ENCODE peak calls at places on chromosomes 5 and 9, in seven cellular contexts. K is body of pancreas, W is epithelial cell of esophagus, N is ovary, F is fibroblast of mammary gland, P is adrenal gland, S is transverse colon. J is an unnamed sample.

GRCh38 chr5:2124434-2124833 is 241.7 kb upstream of the IRX4 start:
- DNase-seq in K (no peak), W (no peak), N (no peak), F (no peak), P (no peak), S (no peak), J (no peak)

GRCh38 chr5:6307304-6307703 is 71.0 kb downstream of the MED10 start:
- DNase-seq in K (peak; percentile 55), W (no peak), N (no peak), F (no peak), P (no peak), S (no peak), J (no peak)

GRCh38 chr9:81032831-81033230 is 656.5 kb downstream of the TLE1 start:
- DNase-seq in K (no peak), W (no peak), N (no peak), F (peak; percentile 32), P (no peak), S (no peak), J (peak; percentile 87)

GRCh38 chr5:59744531-59744992 is 149.0 kb downstream of the PDE4D start:
- DNase-seq in K (no peak), W (peak; percentile 82), N (no peak), F (peak; percentile 75), P (no peak), S (no peak), J (peak; percentile 34)

GRCh38 chr5:74850016-74850415 is 16.2 kb downstream of the FAM169A start:
- DNase-seq in K (no peak), W (no peak), N (no peak), F (no peak), P (no peak), S (no peak), J (no peak)

GRCh38 chr9:121887553-121888437 is 205.3 kb downstream of the TTLL11 start:
- DNase-seq in K (no peak), W (no peak), N (no peak), F (peak; percentile 53), P (no peak), S (no peak), J (no peak)

GRCh38 chr5:81825237-81825636 is 74.3 kb upstream of the SSBP2 start:
- DNase-seq in K (peak; percentile 56), W (peak; percentile 70), N (no peak), F (peak; percentile 93), P (peak; percentile 35), S (peak; percentile 20), J (peak; percentile 28)

GRCh38 chr9:19828586-19828985 is 39.7 kb upstream of the SLC24A2 start:
- DNase-seq in K (no peak), W (no peak), N (no peak), F (no peak), P (no peak), S (no peak), J (no peak)

GRCh38 chr5:5612096-5612495 is 189.6 kb downstream of the ICE1 start:
- DNase-seq in K (no peak), W (no peak), N (no peak), F (no peak), P (no peak), S (no peak), J (no peak)

GRCh38 chr9:21533597-21533996 is 51.5 kb upstream of the IFNE start:
- DNase-seq in K (no peak), W (no peak), N (no peak), F (no peak), P (no peak), S (no peak), J (no peak)

GRCh38 chr9:79857188-79857587 is 285.4 kb downstream of the TLE4 start:
- DNase-seq in K (no peak), W (no peak), N (no peak), F (no peak), P (no peak), S (no peak), J (no peak)

GRCh38 chr5:13659391-13659790 is 285.1 kb downstream of the DNAH5 start:
- DNase-seq in K (no peak), W (peak; percentile 13), N (no peak), F (peak; percentile 12), P (no peak), S (no peak), J (no peak)

GRCh38 chr9:136403538-136403914 is 3.6 kb upstream of the SNAPC4 start:
- DNase-seq in K (no peak), W (no peak), N (no peak), F (no peak), P (no peak), S (no peak), J (no peak)

GRCh38 chr5:181043285-181044092 is 3.4 kb downstream of the BTNL9 start:
- DNase-seq in K (no peak), W (no peak), N (no peak), F (no peak), P (no peak), S (no peak), J (no peak)

GRCh38 chr9:34547960-34548603 is 25.3 kb upstream of the ENHO start:
- DNase-seq in K (peak; percentile 91), W (peak; percentile 61), N (peak; percentile 64), F (peak; percentile 47), P (peak; percentile 72), S (peak; percentile 70), J (peak; percentile 61)

GRCh38 chr9:121141706-121142105 is 60.0 kb downstream of the RAB14 start:
- DNase-seq in K (no peak), W (no peak), N (no peak), F (no peak), P (no peak), S (no peak), J (no peak)

GRCh38 chr5:123875444-123876264 is 363.7 kb downstream of the CSNK1G3 start:
- DNase-seq in K (peak; percentile 36), W (no peak), N (no peak), F (no peak), P (no peak), S (peak; percentile 14), J (no peak)

GRCh38 chr9:94160594-94161501 is 76.6 kb downstream of the PTPDC1 start:
- DNase-seq in K (no peak), W (peak; percentile 21), N (no peak), F (no peak), P (no peak), S (no peak), J (no peak)
- TF ChIP-seq CTCF in K (no peak), W (no peak), N (no peak), F (peak; percentile 17), P (no peak), S (no peak), J (no peak)

GRCh38 chr9:128684065-128684324 is 5.0 kb upstream of the SET start:
- DNase-seq in K (no peak), W (no peak), N (no peak), F (no peak), P (no peak), S (no peak), J (no peak)

GRCh38 chr9:128685636-128686489 is 3.2 kb upstream of the SET start:
- DNase-seq in K (no peak), W (no peak), N (no peak), F (no peak), P (no peak), S (peak; percentile 68), J (peak; percentile 65)

GRCh38 chr9:128684325-128685021 is 4.5 kb upstream of the SET start:
- DNase-seq in K (peak; percentile 93), W (peak; percentile 97), N (peak; percentile 78), F (peak; percentile 85), P (peak; percentile 68), S (peak; percentile 92), J (peak; percentile 72)

GRCh38 chr9:128685022-128685332 is 4.0 kb upstream of the SET start:
- DNase-seq in K (no peak), W (no peak), N (no peak), F (no peak), P (no peak), S (no peak), J (peak; percentile 52)

DNA sequence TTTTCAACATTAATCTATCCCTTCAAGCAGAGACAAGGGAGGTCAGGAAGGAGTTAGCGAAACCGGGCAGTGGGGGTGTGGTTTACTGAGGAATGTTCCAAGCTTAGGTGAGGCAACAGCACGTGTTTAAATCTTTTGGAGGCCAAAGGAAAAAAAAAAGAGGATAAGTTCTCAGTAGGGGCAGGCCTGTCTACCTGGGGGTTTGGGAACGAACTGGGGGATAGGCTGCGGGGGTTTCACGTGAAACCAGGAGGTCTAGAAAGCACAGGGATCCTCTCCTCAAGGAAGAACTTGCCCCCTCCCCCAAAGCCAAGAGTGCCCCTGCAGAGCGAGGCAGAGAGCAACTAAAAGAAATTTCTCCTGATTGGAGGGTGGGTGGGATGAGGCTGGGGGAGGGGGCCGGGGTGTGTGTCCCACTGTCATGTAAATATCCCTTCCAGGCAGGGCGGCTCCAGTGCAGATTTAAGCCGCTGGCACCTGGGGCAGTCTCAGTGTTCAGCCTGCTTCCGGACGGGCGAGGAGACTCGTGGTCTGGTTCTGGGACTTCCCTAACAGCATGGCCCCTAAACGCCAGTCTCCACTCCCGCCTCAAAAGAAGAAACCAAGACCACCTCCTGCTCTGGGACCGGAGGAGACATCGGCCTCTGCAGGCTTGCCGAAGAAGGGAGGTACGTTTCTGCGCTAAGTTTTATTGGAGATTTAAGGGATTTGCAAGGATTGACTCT is 5.5 kb upstream of the SET start:
- DNase-seq in K (peak; percentile 82), W (peak; percentile 93), N (peak; percentile 41), F (peak; percentile 52), P (peak; percentile 89), S (peak; percentile 77), J (peak; percentile 77)
- H3K4me3 ChIP-seq in K (peak overlapping the region; percentile 47), W (peak overlapping the region; percentile 97), N (peak overlapping the region; percentile 58), F (peak overlapping the region; percentile 80), P (no peak overlapping the region), S (peak overlapping the region; percentile 66), J (peak overlapping the region; percentile 69)

DNA sequence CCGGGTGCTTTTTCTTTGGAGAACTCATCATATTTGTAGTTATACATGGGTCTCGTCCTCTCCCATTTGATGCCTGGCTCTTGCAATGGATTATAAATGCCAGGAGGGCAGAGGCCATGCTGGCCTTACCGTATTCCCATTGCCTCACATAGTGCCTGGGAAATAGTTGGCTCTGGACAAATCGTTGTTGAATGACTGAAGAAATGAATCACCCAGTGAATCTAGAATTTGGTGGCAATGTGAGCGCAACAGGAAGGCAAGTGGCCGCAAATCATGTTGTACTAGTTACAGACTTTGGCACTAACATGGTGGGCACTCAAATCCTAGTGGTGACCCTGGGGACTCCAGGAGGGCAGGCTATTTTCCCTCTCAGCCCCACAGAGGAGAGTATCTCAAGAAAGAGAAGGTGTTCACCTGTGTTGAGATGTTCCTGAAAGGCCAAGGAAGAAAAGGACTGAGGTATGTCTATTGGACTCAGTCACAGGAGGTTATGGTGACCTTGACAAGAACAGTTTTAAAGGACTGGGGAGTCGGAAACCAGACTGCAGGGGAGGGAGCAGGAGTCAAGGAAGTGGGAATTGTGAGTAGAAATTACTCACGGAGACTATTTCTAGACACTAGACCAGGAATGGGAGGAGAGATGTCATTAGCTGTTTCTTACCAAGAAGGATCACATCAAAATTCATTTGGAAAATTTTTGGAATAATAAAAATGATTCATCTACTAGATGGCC is 61.7 kb upstream of the COL15A1 start:
- DNase-seq in K (no peak), W (no peak), N (no peak), F (peak; percentile 75), P (no peak), S (no peak), J (no peak)
- TF ChIP-seq CTCF in K (no peak), W (no peak), N (no peak), F (peak; percentile 25), P (no peak), S (no peak), J (no peak)

GRCh38 chr9:85262333-85262732 is 479.4 kb downstream of the AGTPBP1 start:
- DNase-seq in K (no peak), W (no peak), N (no peak), F (peak; percentile 6), P (peak; percentile 21), S (no peak), J (peak; percentile 4)
- H3K4me3 ChIP-seq in K (no peak overlapping the region), W (no peak overlapping the region), N (no peak overlapping the region), F (no peak overlapping the region), P (no peak overlapping the region), S (no peak overlapping the region), J (no peak overlapping the region)